ENCODE peak calls at places on chromosome 19, in eight cellular contexts. O is anterior cingulate cortex, G is MCF 10A, S is neural progenitor cell, C is iPS-NIHi11, E is upper lobe of right lung, P is left colon, U is AG04449. R is an unnamed sample.

GRCh38 chr19:32123355-32123940 is 222.0 kb upstream of the ZNF507 start:
- DNase-seq in S (no peak), U (no peak), E (no peak), P (no peak), G (no peak), O (no peak), C (no peak), R (no peak)

GRCh38 chr19:42206871-42207755 is 10.4 kb downstream of the DEDD2 start:
- DNase-seq in C (no peak), S (no peak), O (no peak), G (peak; percentile 53), E (no peak), U (no peak), P (peak; percentile 42), R (no peak)

GRCh38 chr19:2491130-2491801 is 15.3 kb downstream of the GADD45B start:
- DNase-seq in P (peak; percentile 97), U (peak; percentile 90), O (no peak), G (peak; percentile 95), E (peak; percentile 96), S (no peak), C (no peak), R (no peak)

GRCh38 chr19:31555634-31556215 is 206.5 kb upstream of the TSHZ3 start:
- DNase-seq in U (no peak), C (no peak), O (no peak), G (no peak), S (no peak), P (no peak), E (no peak), R (no peak)

GRCh38 chr19:1837625-1838105 is 10.6 kb downstream of the REXO1 start:
- DNase-seq in G (peak; percentile 41), S (peak; percentile 73), C (peak; percentile 98), O (no peak), P (no peak), E (no peak), U (no peak), R (peak; percentile 88)

GRCh38 chr19:6687117-6687516 is 17.2 kb upstream of the TNFSF14 start:
- DNase-seq in P (no peak), S (no peak), O (no peak), U (no peak), C (no peak), E (no peak), G (no peak), R (no peak)

GRCh38 chr19:16359074-16359473 is 34.4 kb downstream of the KLF2 start:
- DNase-seq in P (no peak), U (no peak), E (no peak), G (no peak), C (no peak), S (no peak), O (no peak), R (no peak)

GRCh38 chr19:45670670-45671453 is 2.8 kb downstream of the GIPR start:
- DNase-seq in U (no peak), S (peak; percentile 92), G (peak; percentile 49), E (peak; percentile 93), O (peak; percentile 79), C (peak; percentile 96), P (peak; percentile 93), R (peak; percentile 97)

GRCh38 chr19:1407662-1408299 is 395 bp downstream of the DAZAP1 start:
- DNase-seq in P (no peak), C (no peak), O (no peak), G (no peak), E (peak; percentile 83), S (no peak), U (no peak), R (peak; percentile 83)

GRCh38 chr19:10007811-10008211 is 2.5 kb downstream of the COL5A3 start:
- DNase-seq in U (peak; percentile 41), S (no peak), E (no peak), G (peak; percentile 15), O (no peak), C (no peak), P (no peak), R (no peak)

GRCh38 chr19:17311455-17312248 is 2.3 kb downstream of the DDA1 start:
- DNase-seq in S (no peak), G (peak; percentile 83), C (peak; percentile 15), P (no peak), O (no peak), U (no peak), E (no peak), R (no peak)

GRCh38 chr19:38921420-38922274 is 8.9 kb downstream of the SARS2 start:
- DNase-seq in O (no peak), S (no peak), G (no peak), P (no peak), C (no peak), U (no peak), E (no peak), R (no peak)

GRCh38 chr19:11551603-11552235 is 7.3 kb downstream of the ELOF1 start:
- DNase-seq in O (no peak), P (no peak), C (peak; percentile 85), S (peak; percentile 47), E (no peak), G (no peak), U (no peak), R (no peak)

GRCh38 chr19:35936738-35937268 is 629 bp downstream of the LRFN3 start:
- DNase-seq in C (no peak), G (no peak), S (no peak), P (no peak), E (no peak), U (no peak), O (no peak), R (peak; percentile 28)

GRCh38 chr19:54179921-54180452 is 7.0 kb upstream of the TMC4 start:
- DNase-seq in G (no peak), C (peak; percentile 77), E (no peak), U (no peak), O (peak; percentile 13), S (peak; percentile 95), P (peak; percentile 85), R (peak; percentile 35)

GRCh38 chr19:33445752-33446070 is 72.2 kb downstream of the CEBPG start:
- DNase-seq in C (no peak), E (no peak), G (no peak), P (no peak), O (no peak), U (no peak), S (no peak), R (no peak)

GRCh38 chr19:3986260-3987041 is 1.2 kb upstream of the EEF2 start:
- DNase-seq in P (peak; percentile 73), O (peak; percentile 42), U (no peak), G (peak; percentile 87), S (peak; percentile 74), E (no peak), C (peak; percentile 29), R (no peak)

GRCh38 chr19:55468054-55468393 is 3.5 kb upstream of the C19orf85 start:
- DNase-seq in S (no peak), U (no peak), G (no peak), C (no peak), O (no peak), P (no peak), E (no peak), R (no peak)

GRCh38 chr19:5093297-5093858 is 124.5 kb downstream of the KDM4B start:
- DNase-seq in G (no peak), C (no peak), O (no peak), E (no peak), P (no peak), S (peak; percentile 40), U (no peak), R (no peak)

GRCh38 chr19:1016647-1017114 is 4.2 kb downstream of the TMEM259 start:
- DNase-seq in P (peak; percentile 70), E (no peak), C (no peak), U (no peak), O (peak; percentile 19), G (peak; percentile 62), S (no peak), R (no peak)

GRCh38 chr19:35644987-35645679 is 3.0 kb upstream of the COX6B1 start:
- DNase-seq in P (peak; percentile 89), C (peak; percentile 75), O (peak; percentile 50), E (peak; percentile 91), U (no peak), G (peak; percentile 72), S (peak; percentile 96), R (peak; percentile 73)

GRCh38 chr19:45368737-45369340 is 1.5 kb downstream of the ERCC2 start:
- DNase-seq in E (no peak), O (no peak), U (no peak), G (no peak), P (no peak), C (peak; percentile 22), S (peak; percentile 26), R (no peak)

GRCh38 chr19:1172353-1173159 is 1.5 kb downstream of the SBNO2 start:
- DNase-seq in U (no peak), C (peak; percentile 46), S (peak; percentile 52), G (peak; percentile 83), P (peak; percentile 83), O (peak; percentile 60), E (peak; percentile 74), R (no peak)

GRCh38 chr19:27774827-27775226 is 1438.1 kb downstream of the UQCRFS1 start:
- DNase-seq in E (no peak), P (no peak), O (no peak), U (no peak), G (no peak), C (peak; percentile 31), S (no peak), R (no peak)

GRCh38 chr19:12092065-12092867 is 27.7 kb downstream of the ZNF844 start:
- DNase-seq in O (peak; percentile 64), S (peak; percentile 94), C (peak; percentile 98), U (peak; percentile 37), G (no peak), P (peak; percentile 83), E (peak; percentile 94), R (peak; percentile 88)

GRCh38 chr19:54172764-54173699 is at the start of gene TMC4:
- DNase-seq in E (peak; percentile 88), U (no peak), S (no peak), O (no peak), C (peak; percentile 84), G (peak; percentile 76), P (peak; percentile 87), R (no peak)

GRCh38 chr19:37413243-37414084 is 42.6 kb downstream of the ZNF527 start:
- DNase-seq in O (no peak), U (no peak), P (no peak), E (no peak), C (no peak), S (no peak), G (peak; percentile 1), R (no peak)

GRCh38 chr19:51083181-51083580 is 494 bp upstream of the KLK14 start:
- DNase-seq in O (no peak), P (no peak), G (no peak), E (no peak), S (no peak), U (no peak), C (no peak), R (no peak)

GRCh38 chr19:31625056-31625455 is 275.8 kb upstream of the TSHZ3 start:
- DNase-seq in E (no peak), G (no peak), C (no peak), P (no peak), O (no peak), U (no peak), S (no peak), R (no peak)

GRCh38 chr19:44684892-44685847 is 13.8 kb upstream of the CEACAM16 start:
- DNase-seq in P (no peak), O (no peak), U (peak; percentile 46), S (peak; percentile 28), E (no peak), C (no peak), G (peak; percentile 83), R (no peak)

GRCh38 chr19:15010497-15011255 is 31.0 kb upstream of the SLC1A6 start:
- DNase-seq in P (no peak), O (no peak), E (no peak), U (no peak), G (no peak), S (peak; percentile 76), C (no peak), R (no peak)

GRCh38 chr19:4456566-4456842 is 1.1 kb downstream of the UBXN6 start:
- DNase-seq in U (no peak), E (no peak), O (no peak), P (peak; percentile 50), C (no peak), S (peak; percentile 53), G (peak; percentile 42), R (no peak)

GRCh38 chr19:6765738-6766356 is 1.4 kb downstream of the SH2D3A start:
- DNase-seq in E (peak; percentile 95), P (peak; percentile 95), S (no peak), C (peak; percentile 77), U (no peak), O (no peak), G (peak; percentile 88), R (no peak)

GRCh38 chr19:41999071-41999877 is 5.2 kb upstream of the ATP1A3 start:
- DNase-seq in O (no peak), C (peak; percentile 75), E (no peak), U (no peak), S (peak; percentile 76), P (no peak), G (no peak), R (no peak)

R was measured in GM20000.